ENCODE peak calls at places on chromosome 15, in five cellular contexts. One of them, this sample, is unnamed.

GRCh38 chr15:79007066-79007465 is 62.2 kb upstream of the CTSH start:
- DNase-seq in SK-N-SH: peak; percentile 45
- DNase-seq in HCT116: peak; percentile 57
- DNase-seq in neural progenitor cell: peak; percentile 74
- DNase-seq in MM.1S: peak; percentile 23
- DNase-seq in this sample: peak; percentile 32

GRCh38 chr15:70715840-70716510 is 47.4 kb downstream of the UACA start:
- DNase-seq in HCT116: no peak
- DNase-seq in SK-N-SH: no peak
- DNase-seq in MM.1S: no peak
- DNase-seq in neural progenitor cell: no peak
- DNase-seq in this sample: peak; percentile 48

GRCh38 chr15:78909791-78910228 is 35.0 kb downstream of the CTSH start:
- DNase-seq in MM.1S: peak; percentile 17
- DNase-seq in SK-N-SH: peak; percentile 72
- DNase-seq in neural progenitor cell: peak; percentile 81
- DNase-seq in HCT116: peak; percentile 10
- DNase-seq in this sample: peak; percentile 73

GRCh38 chr15:93030430-93031102 is 58.4 kb downstream of the RGMA start:
- DNase-seq in SK-N-SH: peak; percentile 91
- DNase-seq in HCT116: peak; percentile 48
- DNase-seq in neural progenitor cell: peak; percentile 78
- DNase-seq in MM.1S: peak; percentile 48
- DNase-seq in this sample: peak; percentile 75

GRCh38 chr15:100687532-100688215 is 85.3 kb downstream of the ASB7 start:
- DNase-seq in MM.1S: no peak
- DNase-seq in neural progenitor cell: no peak
- DNase-seq in SK-N-SH: no peak
- DNase-seq in HCT116: no peak
- DNase-seq in this sample: peak; percentile 95

GRCh38 chr15:76310470-76311070 is 699 bp downstream of the ETFA start:
- DNase-seq in neural progenitor cell: peak; percentile 36
- DNase-seq in SK-N-SH: no peak
- DNase-seq in HCT116: no peak
- DNase-seq in MM.1S: peak; percentile 21
- DNase-seq in this sample: peak; percentile 3

GRCh38 chr15:65569728-65570127 is 39.5 kb downstream of the HACD3 start:
- DNase-seq in neural progenitor cell: no peak
- DNase-seq in MM.1S: no peak
- DNase-seq in SK-N-SH: no peak
- DNase-seq in HCT116: no peak
- DNase-seq in this sample: no peak

GRCh38 chr15:77187751-77188464 is 117.0 kb upstream of the TSPAN3 start:
- DNase-seq in SK-N-SH: no peak
- DNase-seq in neural progenitor cell: no peak
- DNase-seq in MM.1S: peak; percentile 73
- DNase-seq in HCT116: no peak
- DNase-seq in this sample: peak; percentile 30

GRCh38 chr15:53122818-53123217 is 332.7 kb upstream of the ONECUT1 start:
- DNase-seq in neural progenitor cell: no peak
- DNase-seq in SK-N-SH: no peak
- DNase-seq in MM.1S: no peak
- DNase-seq in HCT116: no peak
- DNase-seq in this sample: no peak

GRCh38 chr15:99706557-99707303 is 26.5 kb downstream of the LYSMD4 start:
- DNase-seq in MM.1S: no peak
- DNase-seq in neural progenitor cell: no peak
- DNase-seq in SK-N-SH: no peak
- DNase-seq in HCT116: no peak
- DNase-seq in this sample: no peak

GRCh38 chr15:82177291-82178010 is 85.1 kb downstream of the EFL1 start:
- DNase-seq in MM.1S: no peak
- DNase-seq in neural progenitor cell: no peak
- DNase-seq in HCT116: no peak
- DNase-seq in SK-N-SH: no peak
- DNase-seq in this sample: peak; percentile 16

GRCh38 chr15:70376031-70376928 is 278.6 kb upstream of the TLE3 start:
- DNase-seq in neural progenitor cell: peak; percentile 42
- DNase-seq in HCT116: no peak
- DNase-seq in MM.1S: no peak
- DNase-seq in SK-N-SH: no peak
- DNase-seq in this sample: no peak

GRCh38 chr15:73325191-73325980 is 43.4 kb downstream of the HCN4 start:
- DNase-seq in HCT116: no peak
- DNase-seq in neural progenitor cell: no peak
- DNase-seq in SK-N-SH: no peak
- DNase-seq in MM.1S: peak; percentile 22
- DNase-seq in this sample: no peak

GRCh38 chr15:95869920-95870319 is 460.6 kb upstream of the NR2F2 start:
- DNase-seq in MM.1S: peak; percentile 51
- DNase-seq in SK-N-SH: no peak
- DNase-seq in HCT116: no peak
- DNase-seq in neural progenitor cell: no peak
- DNase-seq in this sample: no peak

GRCh38 chr15:86854186-86854585 is 774.5 kb downstream of the AGBL1 start:
- DNase-seq in neural progenitor cell: no peak
- DNase-seq in SK-N-SH: no peak
- DNase-seq in MM.1S: no peak
- DNase-seq in HCT116: no peak
- DNase-seq in this sample: no peak

GRCh38 chr15:39684215-39684614 is 98.4 kb downstream of the FSIP1 start:
- DNase-seq in MM.1S: no peak
- DNase-seq in SK-N-SH: no peak
- DNase-seq in HCT116: no peak
- DNase-seq in neural progenitor cell: no peak
- DNase-seq in this sample: no peak

GRCh38 chr15:39687965-39688364 is 94.7 kb downstream of the FSIP1 start:
- DNase-seq in SK-N-SH: no peak
- DNase-seq in MM.1S: no peak
- DNase-seq in HCT116: no peak
- DNase-seq in neural progenitor cell: no peak
- DNase-seq in this sample: no peak

GRCh38 chr15:39682366-39682765 is 100.3 kb downstream of the FSIP1 start:
- DNase-seq in SK-N-SH: no peak
- DNase-seq in HCT116: no peak
- DNase-seq in neural progenitor cell: peak; percentile 35
- DNase-seq in MM.1S: no peak
- DNase-seq in this sample: no peak

GRCh38 chr15:39685367-39685766 is 97.3 kb downstream of the FSIP1 start:
- DNase-seq in SK-N-SH: no peak
- DNase-seq in neural progenitor cell: no peak
- DNase-seq in HCT116: no peak
- DNase-seq in MM.1S: no peak
- DNase-seq in this sample: no peak

DNA sequence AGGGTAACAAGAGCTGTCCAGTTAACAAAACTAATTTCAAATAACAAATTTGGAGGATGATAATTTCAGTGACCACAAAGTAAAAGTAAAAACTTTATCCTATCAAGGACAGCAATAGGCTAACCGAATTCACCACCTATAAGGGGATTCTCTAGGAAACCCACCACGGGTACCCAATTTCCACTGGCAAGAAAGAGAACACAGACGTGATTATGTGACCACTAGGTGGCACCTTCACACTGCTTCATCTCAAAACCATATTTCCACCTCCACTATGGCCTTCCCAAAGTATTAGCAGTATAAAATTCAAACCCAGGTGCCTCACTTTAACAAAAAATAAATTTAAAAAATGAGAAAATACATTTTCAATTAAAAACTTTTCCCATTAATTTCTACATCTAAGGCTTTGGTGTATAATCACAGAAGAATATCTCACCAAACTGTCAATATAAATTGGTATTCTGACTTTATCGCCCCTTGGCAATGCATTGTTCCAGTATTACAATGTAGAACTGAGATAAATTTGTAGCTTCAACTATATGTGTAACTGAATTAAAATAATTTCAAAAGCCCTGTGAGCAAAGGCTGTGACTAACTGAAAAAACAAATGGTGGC is 96.5 kb downstream of the FSIP1 start:
- DNase-seq in SK-N-SH: peak; percentile 53
- DNase-seq in HCT116: peak; percentile 37
- DNase-seq in MM.1S: peak; percentile 39
- DNase-seq in neural progenitor cell: peak; percentile 69
- DNase-seq in this sample: peak; percentile 70
- TF ChIP-seq CTCF in SK-N-SH: peak; percentile 88
- TF ChIP-seq CTCF in HCT116: peak; percentile 83
- TF ChIP-seq CTCF in MM.1S: peak; percentile 71
- TF ChIP-seq CTCF in neural progenitor cell: peak; percentile 85
- TF ChIP-seq CTCF in this sample: peak; percentile 92

GRCh38 chr15:26864664-26865191 is 2.1 kb upstream of the GABRA5 start:
- DNase-seq in neural progenitor cell: peak; percentile 76
- DNase-seq in HCT116: no peak
- DNase-seq in SK-N-SH: peak; percentile 77
- DNase-seq in MM.1S: no peak
- DNase-seq in this sample: peak; percentile 60
- TF ChIP-seq EZH2phosphoT487 in neural progenitor cell: no peak
- TF ChIP-seq EZH2phosphoT487 in HCT116: no peak
- TF ChIP-seq EZH2phosphoT487 in SK-N-SH: no peak
- TF ChIP-seq EZH2phosphoT487 in MM.1S: no peak
- TF ChIP-seq EZH2phosphoT487 in this sample: no peak

DNA sequence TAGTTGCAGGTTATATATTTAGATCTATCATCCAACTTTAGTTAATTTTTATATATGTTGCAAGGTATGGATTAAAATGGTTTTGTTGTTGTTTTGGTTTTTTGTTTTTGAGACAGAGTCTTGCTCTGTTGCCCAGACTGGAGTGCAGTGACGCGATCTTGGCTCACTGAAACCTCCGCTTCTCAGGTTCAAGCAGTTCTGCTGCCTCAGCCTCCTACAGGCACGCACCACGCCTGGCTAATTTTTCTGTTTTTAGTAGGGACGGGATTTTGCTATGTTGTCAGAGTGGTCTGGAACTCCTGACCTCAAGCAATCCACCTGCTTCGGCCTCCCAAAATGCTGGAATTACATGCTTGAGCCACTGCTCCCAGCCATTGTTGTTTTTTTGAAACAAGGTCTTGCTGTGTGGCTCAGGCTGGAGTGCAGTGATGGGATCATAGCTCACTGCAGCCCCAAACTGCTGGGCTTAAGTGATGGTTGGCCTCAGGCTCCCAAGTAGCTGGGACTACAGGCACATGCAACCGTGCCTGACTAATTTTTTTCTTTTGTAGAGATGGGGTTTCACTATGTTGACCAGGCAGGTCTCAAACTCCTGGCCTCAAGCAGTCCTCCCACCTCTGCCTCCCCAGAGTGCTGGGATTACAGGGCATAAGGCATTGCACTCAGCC is 92.0 kb downstream of the ZNF609 start:
- DNase-seq in MM.1S: no peak
- DNase-seq in neural progenitor cell: peak; percentile 33
- DNase-seq in HCT116: no peak
- DNase-seq in SK-N-SH: no peak
- DNase-seq in this sample: no peak
- H3K9ac ChIP-seq in MM.1S: no peak overlapping the region
- H3K9ac ChIP-seq in neural progenitor cell: no peak overlapping the region
- H3K9ac ChIP-seq in HCT116: no peak overlapping the region
- H3K9ac ChIP-seq in SK-N-SH: no peak overlapping the region
- H3K9ac ChIP-seq in this sample: no peak overlapping the region

DNA sequence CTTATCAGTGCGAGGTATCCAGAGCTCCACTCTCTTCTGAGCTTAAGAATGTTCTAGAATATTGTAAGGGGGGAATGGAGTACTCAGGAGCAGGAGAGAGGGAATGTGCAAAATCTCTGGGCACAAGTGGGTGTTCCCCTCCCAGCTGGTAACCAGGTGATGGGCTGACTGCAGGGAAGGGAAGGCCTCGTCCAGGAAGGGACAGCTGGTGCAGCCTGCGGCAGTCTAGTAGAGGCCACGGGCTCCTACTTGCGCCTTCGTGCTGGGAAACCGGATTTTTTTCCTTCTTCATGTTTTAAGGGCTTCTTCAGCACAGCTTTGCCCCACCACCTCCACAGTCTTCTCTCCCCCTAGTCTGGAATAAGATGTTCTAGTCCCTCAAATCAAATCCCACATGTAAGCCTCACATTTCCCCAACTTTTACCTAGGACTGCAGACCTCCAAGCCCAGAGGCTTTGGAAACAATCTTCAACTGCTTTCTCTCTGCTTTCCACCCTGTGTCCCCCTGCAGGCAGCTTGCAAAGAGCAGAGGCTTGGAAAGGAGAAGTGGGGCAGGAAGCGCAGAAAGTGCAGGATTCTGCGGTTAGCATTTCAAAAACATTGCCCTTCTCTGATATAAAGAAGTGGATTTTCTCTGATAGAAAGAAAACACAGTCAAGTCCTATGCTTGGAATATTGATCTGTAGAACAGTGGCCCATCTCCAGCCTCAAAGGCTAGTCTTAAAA is 11.9 kb upstream of the CGNL1 start:
- DNase-seq in MM.1S: no peak
- DNase-seq in neural progenitor cell: peak; percentile 57
- DNase-seq in SK-N-SH: no peak
- DNase-seq in HCT116: no peak
- DNase-seq in this sample: no peak
- TF ChIP-seq CTCF in MM.1S: no peak
- TF ChIP-seq CTCF in neural progenitor cell: peak; percentile 50
- TF ChIP-seq CTCF in SK-N-SH: peak; percentile 25
- TF ChIP-seq CTCF in HCT116: peak; percentile 8
- TF ChIP-seq CTCF in this sample: no peak

GRCh38 chr15:41661078-41661528 is 898 bp downstream of the MGA start:
- DNase-seq in MM.1S: peak; percentile 10
- DNase-seq in SK-N-SH: peak; percentile 23
- DNase-seq in HCT116: no peak
- DNase-seq in neural progenitor cell: no peak
- DNase-seq in this sample: peak; percentile 41
- TF ChIP-seq EZH2phosphoT487 in MM.1S: no peak
- TF ChIP-seq EZH2phosphoT487 in SK-N-SH: no peak
- TF ChIP-seq EZH2phosphoT487 in HCT116: no peak
- TF ChIP-seq EZH2phosphoT487 in neural progenitor cell: no peak
- TF ChIP-seq EZH2phosphoT487 in this sample: no peak

GRCh38 chr15:74870496-74871213 is 2.5 kb downstream of the SCAMP2 start:
- DNase-seq in neural progenitor cell: no peak
- DNase-seq in MM.1S: no peak
- DNase-seq in HCT116: no peak
- DNase-seq in SK-N-SH: no peak
- DNase-seq in this sample: no peak
- H3K9ac ChIP-seq in neural progenitor cell: no peak overlapping the region
- H3K9ac ChIP-seq in MM.1S: peak overlapping the region; percentile 7
- H3K9ac ChIP-seq in HCT116: no peak overlapping the region
- H3K9ac ChIP-seq in SK-N-SH: no peak overlapping the region
- H3K9ac ChIP-seq in this sample: no peak overlapping the region

GRCh38 chr15:36544518-36545383 is 34.7 kb upstream of the CDIN1 start:
- DNase-seq in neural progenitor cell: peak; percentile 63
- DNase-seq in MM.1S: no peak
- DNase-seq in SK-N-SH: no peak
- DNase-seq in HCT116: no peak
- DNase-seq in this sample: no peak
- TF ChIP-seq CTCF in neural progenitor cell: no peak
- TF ChIP-seq CTCF in MM.1S: no peak
- TF ChIP-seq CTCF in SK-N-SH: no peak
- TF ChIP-seq CTCF in HCT116: no peak
- TF ChIP-seq CTCF in this sample: no peak

GRCh38 chr15:97761124-97761523 is 199.4 kb upstream of the ARRDC4 start:
- DNase-seq in neural progenitor cell: no peak
- DNase-seq in HCT116: no peak
- DNase-seq in SK-N-SH: no peak
- DNase-seq in MM.1S: no peak
- DNase-seq in this sample: no peak
- TF ChIP-seq EZH2phosphoT487 in neural progenitor cell: no peak
- TF ChIP-seq EZH2phosphoT487 in HCT116: no peak
- TF ChIP-seq EZH2phosphoT487 in SK-N-SH: no peak
- TF ChIP-seq EZH2phosphoT487 in MM.1S: no peak
- TF ChIP-seq EZH2phosphoT487 in this sample: no peak